ENCODE peak calls at places on chromosomes 5 and 9, in four cellular contexts. A, H, O and U are unnamed samples.

GRCh38 chr9:96871176-96871575 is 16.9 kb upstream of the ZNF782 start:
- DNase-seq in A (no peak), H (no peak), O (no peak), U (no peak)

GRCh38 chr9:77514886-77515711 is 133.0 kb downstream of the GNA14 start:
- DNase-seq in A (no peak), H (no peak), O (no peak), U (no peak)

GRCh38 chr9:89837911-89838310 is 233.1 kb downstream of the GADD45G start:
- DNase-seq in A (no peak), H (no peak), O (no peak), U (no peak)

GRCh38 chr9:134224130-134224826 is 59.9 kb upstream of the RNU6ATAC start:
- DNase-seq in A (no peak), H (no peak), O (no peak), U (no peak)

GRCh38 chr5:109350537-109351270 is 59.1 kb downstream of the PJA2 start:
- DNase-seq in A (no peak), H (no peak), O (no peak), U (no peak)

GRCh38 chr9:16830806-16831205 is 39.7 kb downstream of the BNC2 start:
- DNase-seq in A (no peak), H (no peak), O (no peak), U (no peak)

GRCh38 chr5:156534086-156534485 is 207.1 kb downstream of the SGCD start:
- DNase-seq in A (no peak), H (no peak), O (no peak), U (no peak)

GRCh38 chr9:8365466-8366160 is 566.0 kb upstream of the DMAC1 start:
- DNase-seq in A (no peak), H (no peak), O (no peak), U (no peak)

GRCh38 chr9:14722391-14723035 is at the start of gene CER1:
- DNase-seq in A (no peak), H (no peak), O (no peak), U (no peak)

GRCh38 chr9:91771864-91772263 is 178.2 kb downstream of the ROR2 start:
- DNase-seq in A (no peak), H (no peak), O (no peak), U (no peak)

GRCh38 chr5:34484591-34485228 is 171.4 kb upstream of the RAI14 start:
- DNase-seq in A (no peak), H (no peak), O (no peak), U (no peak)

GRCh38 chr5:55421074-55421529 is 113.3 kb downstream of the MTREX start:
- DNase-seq in A (no peak), H (no peak), O (peak; percentile 55), U (no peak)

GRCh38 chr9:76198336-76198735 is 195.9 kb downstream of the RFK start:
- DNase-seq in A (no peak), H (no peak), O (no peak), U (no peak)

GRCh38 chr5:138934971-138935370 is 59.8 kb upstream of the LRRTM2 start:
- DNase-seq in A (no peak), H (no peak), O (no peak), U (no peak)

GRCh38 chr9:7970666-7971335 is 171.2 kb upstream of the DMAC1 start:
- DNase-seq in A (no peak), H (no peak), O (no peak), U (no peak)

GRCh38 chr5:35687961-35688360 is 70.3 kb downstream of the SPEF2 start:
- DNase-seq in A (no peak), H (no peak), O (no peak), U (no peak)

GRCh38 chr9:107286057-107286456 is 3.0 kb downstream of the RAD23B start:
- DNase-seq in A (no peak), H (no peak), O (no peak), U (no peak)

GRCh38 chr5:81234299-81234698 is 1.2 kb downstream of the CKMT2 start:
- DNase-seq in A (no peak), H (no peak), O (no peak), U (no peak)

GRCh38 chr9:86275962-86276361 is 6.4 kb downstream of the ISCA1 start:
- DNase-seq in A (no peak), H (no peak), O (no peak), U (no peak)
- TF ChIP-seq CTCF in A (peak; percentile 15), H (peak; percentile 14), O (no peak), U (no peak)

GRCh38 chr5:76674330-76675066 is 41.4 kb upstream of the F2R start:
- DNase-seq in A (no peak), H (no peak), O (no peak), U (no peak)
- TF ChIP-seq CTCF in A (no peak), H (no peak), O (no peak), U (no peak)

GRCh38 chr9:88653926-88654325 is 118.9 kb downstream of the NXNL2 start:
- DNase-seq in A (no peak), H (no peak), O (no peak), U (no peak)

GRCh38 chr9:88652876-88653275 is 117.9 kb downstream of the NXNL2 start:
- DNase-seq in A (no peak), H (no peak), O (no peak), U (no peak)

GRCh38 chr9:88657893-88658292 is 122.9 kb downstream of the NXNL2 start:
- DNase-seq in A (no peak), H (no peak), O (no peak), U (no peak)

GRCh38 chr9:88646539-88646938 is 111.6 kb downstream of the NXNL2 start:
- DNase-seq in A (no peak), H (no peak), O (no peak), U (no peak)

GRCh38 chr9:88651682-88652633 is 117.0 kb downstream of the NXNL2 start:
- DNase-seq in A (peak; percentile 83), H (no peak), O (no peak), U (no peak)
- TF ChIP-seq CTCF in A (no peak), H (no peak), O (no peak), U (no peak)

GRCh38 chr5:159990506-159990905 is 18.4 kb upstream of the TTC1 start:
- DNase-seq in A (no peak), H (no peak), O (no peak), U (no peak)
- TF ChIP-seq CTCF in A (peak; percentile 7), H (peak; percentile 39), O (no peak), U (no peak)

DNA sequence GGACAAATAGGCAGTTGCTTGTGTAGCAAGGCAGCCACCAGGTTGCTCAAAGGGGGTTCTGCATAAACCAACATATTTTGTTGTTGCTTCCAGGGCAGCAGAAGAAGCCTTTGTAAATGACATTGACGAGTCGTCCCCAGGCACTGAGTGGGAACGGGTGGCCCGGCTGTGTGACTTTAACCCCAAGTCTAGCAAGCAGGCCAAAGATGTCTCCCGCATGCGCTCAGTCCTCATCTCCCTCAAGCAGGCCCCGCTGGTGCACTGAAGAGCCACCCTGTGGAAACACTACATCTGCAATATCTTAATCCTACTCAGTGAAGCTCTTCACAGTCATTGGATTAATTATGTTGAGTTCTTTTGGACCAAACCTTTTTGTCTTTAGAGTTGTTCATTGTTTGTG is 20.8 kb downstream of the CLTA start:
- DNase-seq in A (no peak), H (no peak), O (no peak), U (no peak)
- TF ChIP-seq CTCF in A (no peak), H (no peak), O (no peak), U (no peak)